ENCODE peak calls at places on chromosomes 4 and X, in ten cellular contexts. C is OCI-LY7, S is breast epithelium, Y is dorsolateral prefrontal cortex, A is lower lobe of right lung, K is fibroblast of the aortic adventitia, F is astrocyte, W is AG10803, M is PC-3, D is sigmoid colon. V is an unnamed sample.

GRCh38 chr4:13240066-13240465 is 244.1 kb downstream of the RAB28 start:
- DNase-seq in C (no peak), S (no peak), Y (no peak), A (no peak), K (no peak), F (peak; percentile 92), W (peak; percentile 32), M (peak; percentile 35), D (no peak), V (no peak)

GRCh38 chrX:71282514-71283408 is 674 bp upstream of the NONO start:
- DNase-seq in C (no peak), S (no peak), Y (no peak), A (no peak), K (no peak), F (peak; percentile 58), W (no peak), M (no peak), D (no peak), V (peak; percentile 73)

GRCh38 chr4:156837625-156838345 is 133.8 kb downstream of the PDGFC start:
- DNase-seq in C (no peak), S (no peak), Y (no peak), A (no peak), K (no peak), F (no peak), W (peak; percentile 16), M (no peak), D (no peak), V (no peak)

GRCh38 chrX:34956915-34957314 is 14.3 kb downstream of the FAM47B start:
- DNase-seq in C (no peak), S (no peak), Y (no peak), A (no peak), K (peak; percentile 52), F (peak; percentile 50), W (peak; percentile 43), M (peak; percentile 67), D (no peak), V (no peak)

GRCh38 chr4:60805500-60806313 is 394.4 kb upstream of the ADGRL3 start:
- DNase-seq in C (peak; percentile 23), S (no peak), Y (no peak), A (no peak), K (peak; percentile 39), F (peak; percentile 14), W (peak; percentile 0), M (peak; percentile 78), D (no peak), V (peak; percentile 4)

GRCh38 chr4:14520171-14520570 is 482.1 kb upstream of the CPEB2 start:
- DNase-seq in C (no peak), S (no peak), Y (no peak), A (no peak), K (peak; percentile 10), F (no peak), W (no peak), M (peak; percentile 12), D (no peak), V (no peak)

GRCh38 chrX:22220941-22221340 is 51.8 kb upstream of the CBLL2 start:
- DNase-seq in C (no peak), S (no peak), Y (no peak), A (no peak), K (peak; percentile 56), F (peak; percentile 72), W (peak; percentile 45), M (peak; percentile 93), D (no peak), V (no peak)

GRCh38 chrX:39693298-39693697 is 404.5 kb downstream of the BCOR start:
- DNase-seq in C (no peak), S (no peak), Y (no peak), A (no peak), K (no peak), F (peak; percentile 42), W (no peak), M (no peak), D (no peak), V (no peak)

GRCh38 chrX:143635915-143636314 is at the start of gene SLITRK4:
- DNase-seq in C (no peak), S (no peak), Y (peak; percentile 38), A (no peak), K (no peak), F (no peak), W (no peak), M (peak; percentile 6), D (no peak), V (no peak)

GRCh38 chr4:10335050-10335449 is 122.2 kb downstream of the ZNF518B start:
- DNase-seq in C (no peak), S (no peak), Y (no peak), A (no peak), K (no peak), F (no peak), W (no peak), M (no peak), D (no peak), V (no peak)

GRCh38 chr4:128549636-128550035 is 259.9 kb upstream of the JADE1 start:
- DNase-seq in C (no peak), S (no peak), Y (no peak), A (no peak), K (no peak), F (no peak), W (no peak), M (no peak), D (no peak), V (no peak)

GRCh38 chr4:128556756-128557155 is 252.7 kb upstream of the JADE1 start:
- DNase-seq in C (no peak), S (no peak), Y (no peak), A (no peak), K (no peak), F (peak; percentile 49), W (no peak), M (no peak), D (no peak), V (no peak)

GRCh38 chr4:128551280-128551679 is 258.2 kb upstream of the JADE1 start:
- DNase-seq in C (no peak), S (no peak), Y (no peak), A (no peak), K (no peak), F (no peak), W (no peak), M (no peak), D (no peak), V (no peak)

GRCh38 chr4:128550060-128550459 is 259.4 kb upstream of the JADE1 start:
- DNase-seq in C (no peak), S (no peak), Y (no peak), A (no peak), K (no peak), F (no peak), W (no peak), M (no peak), D (no peak), V (peak; percentile 50)

DNA sequence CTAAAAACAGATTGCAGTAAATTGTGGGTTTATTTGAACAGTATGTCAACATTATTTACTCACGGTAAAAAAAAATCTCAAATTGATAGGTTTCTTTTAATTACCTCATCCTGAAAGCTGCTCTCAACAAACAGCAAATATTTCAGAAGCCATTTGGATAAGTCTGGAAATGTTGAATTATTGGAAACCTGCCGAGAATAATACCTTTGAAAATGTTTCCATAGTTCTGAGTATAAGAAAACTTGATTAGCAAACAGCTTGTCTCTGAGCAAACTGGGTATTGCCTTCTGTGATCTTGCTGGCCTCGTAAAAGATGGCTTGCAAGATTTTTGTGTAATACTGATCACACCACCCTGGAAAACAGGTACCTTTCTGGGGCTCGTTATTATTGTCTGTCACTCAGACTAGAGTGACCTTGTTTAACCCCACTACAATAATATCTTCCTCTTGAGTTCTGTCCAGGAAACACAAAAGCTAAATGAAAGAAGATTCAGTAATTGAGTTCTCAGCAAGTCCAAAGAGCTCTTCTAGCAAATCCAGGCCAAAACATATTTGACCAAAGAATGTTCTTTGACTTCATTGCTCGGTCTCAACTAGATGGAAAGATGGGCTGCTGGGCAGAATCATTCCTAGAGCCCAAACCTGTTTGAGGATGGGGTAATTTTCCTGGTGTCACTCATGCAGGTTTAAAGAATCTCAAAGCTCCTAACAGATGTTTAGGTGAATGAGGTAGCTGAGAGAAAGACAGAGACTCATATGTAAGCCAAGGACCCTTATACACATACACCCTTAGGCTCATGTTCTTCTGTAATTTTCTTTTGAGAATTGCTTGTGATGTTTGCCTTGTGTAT is 255.6 kb upstream of the JADE1 start:
- DNase-seq in C (no peak), S (no peak), Y (no peak), A (no peak), K (no peak), F (no peak), W (no peak), M (peak; percentile 13), D (no peak), V (no peak)
- H3K4me3 ChIP-seq in C (no peak overlapping the region), S (peak overlapping the region; percentile 56), Y (peak overlapping the region; percentile 56), A (peak overlapping the region; percentile 63), K (peak overlapping the region; percentile 74), F (peak overlapping the region; percentile 56), W (peak overlapping the region; percentile 70), M (peak overlapping the region; percentile 76), D (peak overlapping the region; percentile 45), V (peak overlapping the region; percentile 72)

GRCh38 chr4:149203256-149204001 is 612.2 kb downstream of the IQCM start:
- DNase-seq in C (no peak), S (no peak), Y (no peak), A (no peak), K (no peak), F (peak; percentile 71), W (peak; percentile 67), M (no peak), D (no peak), V (no peak)

GRCh38 chr4:149194061-149194460 is 621.6 kb downstream of the IQCM start:
- DNase-seq in C (no peak), S (no peak), Y (no peak), A (no peak), K (no peak), F (no peak), W (no peak), M (no peak), D (no peak), V (no peak)

GRCh38 chr4:149199594-149199993 is 616.0 kb downstream of the IQCM start:
- DNase-seq in C (no peak), S (no peak), Y (no peak), A (no peak), K (no peak), F (no peak), W (no peak), M (no peak), D (no peak), V (no peak)
- TF ChIP-seq CTCF in C (no peak), S (no peak), Y (no peak), A (no peak), K (no peak), F (no peak), W (no peak), M (no peak), D (no peak), V (no peak)

DNA sequence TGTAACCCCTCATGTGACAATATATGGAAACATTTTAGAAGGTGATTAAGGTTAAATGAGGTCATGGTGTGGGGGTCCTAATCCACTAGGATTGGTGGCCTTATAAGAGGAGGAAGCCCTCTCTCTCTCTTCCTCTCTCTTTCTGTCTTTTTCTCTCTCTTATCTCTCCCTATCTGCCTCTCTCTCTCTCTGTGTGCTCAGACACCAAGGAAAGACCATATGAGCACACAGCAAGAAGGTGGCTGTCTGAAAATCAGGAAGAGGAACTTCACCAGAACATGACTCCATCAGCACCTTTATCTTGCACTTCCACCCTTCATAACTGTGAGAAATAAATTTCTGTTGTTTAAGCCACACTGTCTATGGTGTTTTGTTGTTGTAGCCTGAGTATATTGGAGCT is 1472.2 kb downstream of the PCDH7 start:
- DNase-seq in C (no peak), S (no peak), Y (no peak), A (no peak), K (no peak), F (no peak), W (no peak), M (no peak), D (no peak), V (no peak)
- H3K4me3 ChIP-seq in C (no peak overlapping the region), S (no peak overlapping the region), Y (no peak overlapping the region), A (no peak overlapping the region), K (no peak overlapping the region), F (no peak overlapping the region), W (no peak overlapping the region), M (no peak overlapping the region), D (no peak overlapping the region), V (no peak overlapping the region)

GRCh38 chr4:1285790-1286553 is 3.7 kb upstream of the MAEA start:
- DNase-seq in C (peak; percentile 69), S (no peak), Y (no peak), A (no peak), K (peak; percentile 15), F (no peak), W (peak; percentile 28), M (peak; percentile 7), D (no peak), V (peak; percentile 74)
- TF ChIP-seq CTCF in C (peak; percentile 66), S (no peak), Y (no peak), A (peak; percentile 15), K (peak; percentile 35), F (no peak), W (peak; percentile 31), M (peak; percentile 15), D (no peak), V (peak; percentile 51)